ENCODE peak calls at places on chromosomes 2 and 18, in five cellular contexts. I is suprapubic skin, S is tibial nerve, E is A549, F is HepG2. H is an unnamed sample.

GRCh38 chr2:68715353-68716041 is 19.1 kb upstream of the ARHGAP25 start:
- DNase-seq in I (no peak), E (peak), S (peak), F (peak), H (peak)

GRCh38 chr2:144995482-144995881 is 475.6 kb upstream of the ZEB2 start:
- DNase-seq in S (no peak), F (no peak), I (no peak), E (no peak), H (no peak)

GRCh38 chr2:236499691-236500573 is 69.7 kb upstream of the ACKR3 start:
- DNase-seq in E (no peak), I (no peak), S (no peak), F (no peak), H (no peak)

GRCh38 chr18:22124970-22125369 is 44.4 kb upstream of the GATA6 start:
- DNase-seq in S (no peak), F (no peak), E (no peak), I (no peak), H (no peak)

GRCh38 chr18:49022311-49023280 is 71.8 kb upstream of the SMAD7 start:
- DNase-seq in I (no peak), E (no peak), S (no peak), F (no peak), H (no peak)

GRCh38 chr18:50780144-50780543 is 39.7 kb downstream of the MRO start:
- DNase-seq in I (no peak), S (no peak), E (no peak), F (no peak), H (no peak)

GRCh38 chr2:191679818-191680600 is 2.1 kb downstream of the NABP1 start:
- DNase-seq in F (no peak), S (no peak), E (peak), I (no peak), H (no peak)

GRCh38 chr2:20972110-20972509 is 71.8 kb downstream of the APOB start:
- DNase-seq in I (no peak), F (no peak), E (no peak), S (no peak), H (no peak)

GRCh38 chr2:159124441-159124911 is 156.0 kb downstream of the TANC1 start:
- DNase-seq in S (no peak), E (peak), F (peak), I (no peak), H (no peak)

GRCh38 chr2:46314065-46314835 is 17.0 kb downstream of the EPAS1 start:
- DNase-seq in I (no peak), E (no peak), F (no peak), S (no peak), H (no peak)

GRCh38 chr2:46317092-46317486 is 19.9 kb downstream of the EPAS1 start:
- DNase-seq in E (no peak), S (no peak), I (no peak), F (no peak), H (no peak)

GRCh38 chr2:46318579-46319460 is 21.6 kb downstream of the EPAS1 start:
- DNase-seq in E (no peak), I (no peak), S (no peak), F (no peak), H (no peak)

GRCh38 chr2:46313063-46313462 is 15.9 kb downstream of the EPAS1 start:
- DNase-seq in S (no peak), F (no peak), I (no peak), E (no peak), H (no peak)

DNA sequence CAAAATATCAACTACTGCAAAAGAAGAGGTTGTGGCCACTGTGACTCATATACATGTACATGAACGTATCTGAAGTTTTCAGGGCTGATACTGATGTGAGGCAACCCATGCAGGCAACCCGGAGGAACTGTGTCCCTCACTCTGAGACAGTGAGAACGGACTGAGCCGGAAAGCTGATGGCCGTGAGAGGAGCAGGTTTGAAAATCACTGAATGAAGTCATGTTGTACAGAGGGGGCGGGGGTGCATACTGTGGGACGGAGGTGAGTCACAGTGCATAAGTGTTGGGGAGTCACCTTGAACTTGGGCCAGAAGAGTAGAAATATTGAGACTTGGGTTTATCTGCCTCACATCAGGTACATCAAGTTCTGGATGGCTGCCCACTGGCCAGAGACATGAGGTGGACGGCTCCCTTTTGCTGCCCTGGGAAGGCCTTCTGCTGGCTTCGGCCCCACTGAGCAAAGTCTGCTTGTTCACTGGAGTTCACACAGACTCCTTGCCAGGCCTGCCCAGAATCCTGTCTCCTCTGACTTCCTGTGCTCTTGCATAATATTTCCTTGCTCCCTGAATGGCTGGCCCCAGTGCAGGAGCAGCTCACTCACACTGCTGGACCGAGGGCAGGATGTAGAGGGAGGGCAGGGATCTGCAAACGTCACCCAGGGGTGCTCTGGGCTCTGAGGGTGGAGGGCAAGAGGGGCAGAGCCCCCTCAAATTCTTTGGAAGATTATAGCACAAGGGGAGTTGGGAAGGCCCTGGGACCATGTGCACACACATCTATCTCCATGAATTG is 18.1 kb downstream of the EPAS1 start:
- DNase-seq in E (peak), I (peak), F (peak), S (peak), H (no peak)
- TF ChIP-seq EP300 in E (peak), I (no peak), F (peak), S (no peak), H (no peak)

DNA sequence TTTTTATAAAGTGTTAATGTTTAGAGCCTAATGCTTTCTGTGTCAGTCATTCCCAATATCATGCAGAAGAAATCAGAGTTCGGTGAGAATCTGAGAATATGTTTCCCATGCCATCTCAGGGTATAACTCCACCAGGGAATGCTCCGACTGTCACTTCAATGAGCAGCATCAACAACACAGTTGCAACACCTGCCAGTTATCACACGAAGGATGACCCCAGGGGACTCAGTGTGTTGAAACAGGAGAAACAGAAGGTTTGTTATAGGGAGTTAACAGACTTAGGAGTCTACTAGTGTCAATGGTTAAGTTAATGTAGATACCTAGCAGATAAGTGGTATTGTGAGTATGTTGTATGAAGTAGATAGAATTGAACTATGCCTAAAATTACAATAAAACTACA is 31.0 kb downstream of the VAPA start:
- DNase-seq in F (peak), E (no peak), S (no peak), I (no peak), H (no peak)
- TF ChIP-seq EP300 in F (no peak), E (no peak), S (no peak), I (no peak), H (no peak)

DNA sequence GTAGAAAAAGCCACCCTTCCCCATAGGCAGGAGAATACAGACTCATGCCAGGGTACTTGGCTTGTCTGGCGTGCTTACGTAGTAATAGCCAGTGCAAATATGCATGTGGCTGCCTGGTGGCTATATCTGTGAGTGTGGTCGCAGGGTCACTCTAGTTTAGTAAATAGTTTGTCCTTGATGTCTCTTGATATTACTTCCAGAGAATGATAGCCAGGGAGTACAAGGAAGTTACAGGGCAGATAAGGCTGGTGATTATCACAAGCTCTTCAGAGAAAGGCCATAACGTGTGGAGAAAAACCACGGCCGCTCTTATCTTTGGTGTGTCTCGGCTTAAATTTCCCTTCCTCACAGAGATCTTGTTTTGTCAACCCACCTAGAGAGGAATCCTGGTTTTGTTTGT is 54.3 kb upstream of the SLC39A10 start:
- DNase-seq in S (no peak), F (no peak), E (no peak), I (no peak), H (no peak)
- TF ChIP-seq EP300 in S (no peak), F (no peak), E (no peak), I (no peak), H (no peak)

DNA sequence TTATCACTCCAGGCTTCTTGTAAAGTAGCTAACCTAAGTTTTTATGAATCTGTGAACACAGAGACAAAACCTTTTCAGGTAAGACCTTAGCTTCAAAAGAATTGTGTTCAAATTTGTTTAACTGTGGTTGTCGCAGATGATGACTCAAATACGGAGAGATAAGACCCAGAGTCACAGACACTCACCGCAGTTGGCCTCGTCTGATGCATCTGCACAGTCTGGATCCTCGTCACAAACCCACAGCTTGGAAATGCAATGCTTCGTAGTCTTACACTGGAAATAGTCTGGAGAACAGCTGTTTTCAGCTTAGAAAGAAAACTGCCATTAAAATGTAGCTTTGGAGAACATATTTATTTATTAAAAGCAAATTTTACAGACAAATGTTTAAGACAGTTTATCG is 1662.1 kb upstream of the NXPH2 start:
- DNase-seq in S (no peak), E (no peak), I (no peak), F (no peak), H (no peak)
- TF ChIP-seq EP300 in S (no peak), E (no peak), I (no peak), F (no peak), H (no peak)

GRCh38 chr2:207258191-207258991 is 92.6 kb upstream of the KLF7 start:
- DNase-seq in F (no peak), I (no peak), E (peak), S (no peak), H (no peak)
- TF ChIP-seq EP300 in F (no peak), I (peak), E (peak), S (no peak), H (no peak)

GRCh38 chr2:77179297-77179696 is 342.9 kb downstream of the LRRTM4 start:
- DNase-seq in E (no peak), I (no peak), S (no peak), F (no peak), H (no peak)
- TF ChIP-seq EP300 in E (no peak), I (no peak), S (no peak), F (no peak), H (no peak)

DNA sequence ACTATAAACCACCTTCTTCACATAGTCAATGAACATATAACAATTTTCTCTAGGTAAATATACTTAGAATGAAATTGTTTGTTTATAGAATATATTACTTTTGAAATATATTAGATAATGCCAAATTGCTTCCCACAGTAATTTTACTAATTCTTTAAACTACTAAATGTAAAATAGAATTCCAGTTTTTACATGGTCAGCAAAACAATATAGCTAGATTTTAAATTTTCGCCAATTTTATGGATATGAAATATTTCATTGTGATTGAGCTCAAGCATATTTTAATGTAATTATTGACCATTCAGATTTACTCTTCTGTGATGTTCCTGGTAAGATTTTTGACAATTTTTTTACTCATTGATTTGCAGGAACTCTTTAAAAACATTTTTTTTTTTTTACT is 444.6 kb downstream of the PARD3B start:
- DNase-seq in F (no peak), I (no peak), S (no peak), E (no peak), H (no peak)
- TF ChIP-seq EP300 in F (no peak), I (no peak), S (no peak), E (no peak), H (no peak)

GRCh38 chr2:43077876-43078275 is 148.5 kb downstream of the ZFP36L2 start:
- DNase-seq in I (no peak), E (no peak), F (no peak), S (no peak), H (no peak)
- TF ChIP-seq EP300 in I (no peak), E (no peak), F (no peak), S (no peak), H (no peak)